ENCODE peak calls at places on chromosomes 6 and 20, in five cellular contexts. L, C, G, J and D are unnamed samples.

GRCh38 chr20:53918949-53919361 is 151.4 kb downstream of the BCAS1 start:
- DNase-seq in L (no peak), C (no peak), G (no peak), J (no peak), D (no peak)

GRCh38 chr6:107323133-107323785 is 136.1 kb downstream of the PDSS2 start:
- DNase-seq in L (peak), C (no peak), G (no peak), J (no peak), D (no peak)

GRCh38 chr6:22785036-22785435 is 215.7 kb downstream of the HDGFL1 start:
- DNase-seq in L (no peak), C (no peak), G (no peak), J (no peak), D (no peak)

GRCh38 chr20:36631651-36632050 is 14.3 kb downstream of the SLA2 start:
- DNase-seq in L (peak), C (no peak), G (no peak), J (no peak), D (no peak)

GRCh38 chr20:35907017-35907685 is 47.2 kb downstream of the SCAND1 start:
- DNase-seq in L (no peak), C (no peak), G (no peak), J (no peak), D (no peak)

GRCh38 chr6:131101911-131102680 is 33.2 kb upstream of the AKAP7 start:
- DNase-seq in L (no peak), C (no peak), G (no peak), J (no peak), D (no peak)

GRCh38 chr6:125224236-125224861 is 70.8 kb downstream of the TPD52L1 start:
- DNase-seq in L (peak), C (no peak), G (no peak), J (no peak), D (no peak)

GRCh38 chr6:7505196-7505699 is 36.2 kb upstream of the DSP start:
- DNase-seq in L (peak), C (peak), G (peak), J (no peak), D (no peak)

GRCh38 chr20:58751956-58752355 is 59.4 kb downstream of the NPEPL1 start:
- DNase-seq in L (no peak), C (no peak), G (no peak), J (no peak), D (no peak)

GRCh38 chr6:86856937-86857563 is 80.3 kb upstream of the HTR1E start:
- DNase-seq in L (peak), C (peak), G (peak), J (peak), D (peak)

GRCh38 chr20:58875541-58876134 is 23.1 kb downstream of the GNAS start:
- DNase-seq in L (no peak), C (peak), G (no peak), J (no peak), D (no peak)

DNA sequence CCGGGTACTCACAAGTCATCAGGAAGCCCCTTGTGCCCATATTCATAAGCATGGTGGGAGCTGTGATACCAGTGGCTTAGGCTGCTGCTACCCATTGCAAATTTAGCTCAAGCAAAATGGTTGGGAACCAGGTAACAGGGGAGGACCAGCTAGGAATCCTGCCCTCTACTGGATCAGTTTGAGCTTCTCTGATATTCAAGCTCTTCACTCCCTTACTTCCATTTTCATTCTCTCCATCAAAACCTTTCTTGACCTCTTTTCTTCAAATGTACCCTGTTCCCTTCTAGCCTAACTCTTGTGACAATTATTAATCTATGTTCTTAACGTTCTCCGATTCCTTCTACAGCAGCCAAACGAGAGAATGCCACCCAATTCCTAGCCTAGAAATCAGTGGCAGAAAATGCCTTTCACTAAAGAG is 9.7 kb downstream of the NOL7 start:
- DNase-seq in L (peak), C (peak), G (peak), J (peak), D (no peak)
- TF ChIP-seq CTCF in L (peak), C (peak), G (peak), J (peak), D (peak)

GRCh38 chr20:19668406-19668805 is 89.7 kb upstream of the RIN2 start:
- DNase-seq in L (no peak), C (no peak), G (no peak), J (no peak), D (no peak)

GRCh38 chr20:19672498-19672897 is 85.6 kb upstream of the RIN2 start:
- DNase-seq in L (no peak), C (no peak), G (no peak), J (no peak), D (no peak)

GRCh38 chr20:19676202-19676601 is 81.9 kb upstream of the RIN2 start:
- DNase-seq in L (no peak), C (no peak), G (no peak), J (no peak), D (no peak)

GRCh38 chr20:19673575-19673974 is 84.5 kb upstream of the RIN2 start:
- DNase-seq in L (no peak), C (peak), G (no peak), J (no peak), D (no peak)

DNA sequence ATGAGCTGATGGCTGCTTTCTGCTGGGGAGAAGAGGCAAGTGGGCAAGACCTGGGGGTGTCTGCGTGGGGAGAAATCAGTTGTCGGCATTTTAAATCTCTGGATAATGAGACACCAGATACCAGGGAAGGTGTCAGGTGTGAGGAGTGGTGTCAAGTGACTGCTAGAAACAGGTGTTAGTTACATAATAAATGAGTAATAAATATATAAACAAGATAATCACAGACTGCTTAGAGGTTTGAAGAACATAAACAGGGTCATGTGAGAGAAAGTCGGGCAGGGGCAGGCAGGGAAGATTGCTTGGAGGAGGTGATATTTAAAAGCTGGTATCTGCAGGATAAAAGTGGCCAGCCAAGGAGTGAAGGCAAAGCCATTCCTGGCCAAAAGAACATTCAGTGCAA is 87.2 kb upstream of the RIN2 start:
- DNase-seq in L (no peak), C (no peak), G (no peak), J (no peak), D (no peak)
- TF ChIP-seq CTCF in L (no peak), C (no peak), G (no peak), J (no peak), D (no peak)

GRCh38 chr6:31728767-31729514 is at the start of gene DDAH2:
- DNase-seq in L (no peak), C (no peak), G (no peak), J (no peak), D (no peak)
- TF ChIP-seq CTCF in L (peak), C (peak), G (peak), J (no peak), D (peak)

GRCh38 chr6:27178860-27179259 is 68.6 kb upstream of the PRSS16 start:
- DNase-seq in L (no peak), C (no peak), G (no peak), J (no peak), D (no peak)

GRCh38 chr6:27178001-27178730 is 69.3 kb upstream of the PRSS16 start:
- DNase-seq in L (peak), C (peak), G (peak), J (peak), D (peak)

GRCh38 chr6:27188885-27189418 is 58.5 kb upstream of the PRSS16 start:
- DNase-seq in L (peak), C (peak), G (peak), J (peak), D (no peak)

GRCh38 chr6:27188206-27188884 is 59.2 kb upstream of the PRSS16 start:
- DNase-seq in L (peak), C (peak), G (peak), J (peak), D (peak)

GRCh38 chr6:27183082-27183832 is 64.2 kb upstream of the PRSS16 start:
- DNase-seq in L (no peak), C (no peak), G (no peak), J (no peak), D (no peak)
- TF ChIP-seq CTCF in L (no peak), C (no peak), G (no peak), J (no peak), D (no peak)

GRCh38 chr20:55053389-55053788 is 578.0 kb downstream of the DOK5 start:
- DNase-seq in L (no peak), C (no peak), G (no peak), J (no peak), D (no peak)

GRCh38 chr20:55054443-55054842 is 579.0 kb downstream of the DOK5 start:
- DNase-seq in L (no peak), C (no peak), G (no peak), J (no peak), D (no peak)

GRCh38 chr20:55052464-55052863 is 577.1 kb downstream of the DOK5 start:
- DNase-seq in L (no peak), C (no peak), G (no peak), J (no peak), D (no peak)

GRCh38 chr20:55058938-55059337 is 583.5 kb downstream of the DOK5 start:
- DNase-seq in L (no peak), C (no peak), G (no peak), J (no peak), D (no peak)

DNA sequence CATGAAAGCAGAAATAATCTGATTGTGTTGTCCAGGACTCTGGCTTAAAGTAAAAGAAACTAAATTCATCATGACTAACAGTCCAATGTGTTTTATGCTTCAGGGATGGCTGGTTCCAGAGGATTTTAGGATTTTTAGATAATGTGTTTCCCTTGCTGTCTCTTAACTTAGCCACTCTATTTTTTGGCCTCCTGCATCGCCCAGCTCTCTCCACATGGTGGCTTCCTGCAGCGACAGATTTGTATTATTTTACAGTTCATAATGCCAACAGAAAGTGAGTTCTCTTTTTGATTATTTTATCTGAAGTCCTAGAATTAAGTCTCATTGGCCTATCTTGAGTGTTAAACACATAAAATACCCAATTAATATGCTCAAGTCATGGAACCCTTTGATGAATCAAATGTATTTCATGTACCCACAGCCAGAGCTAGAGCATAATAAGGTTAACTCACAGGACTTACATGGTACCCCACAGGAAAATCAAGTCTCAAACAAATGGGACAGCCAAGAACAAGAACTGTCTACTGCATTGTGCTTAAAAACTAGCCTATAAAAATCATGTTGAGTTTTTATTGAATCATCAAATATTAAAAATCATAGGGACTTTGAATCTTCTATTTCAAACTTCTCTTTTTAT is 582.5 kb downstream of the DOK5 start:
- DNase-seq in L (no peak), C (no peak), G (no peak), J (no peak), D (no peak)
- TF ChIP-seq CTCF in L (no peak), C (peak), G (no peak), J (no peak), D (peak)

DNA sequence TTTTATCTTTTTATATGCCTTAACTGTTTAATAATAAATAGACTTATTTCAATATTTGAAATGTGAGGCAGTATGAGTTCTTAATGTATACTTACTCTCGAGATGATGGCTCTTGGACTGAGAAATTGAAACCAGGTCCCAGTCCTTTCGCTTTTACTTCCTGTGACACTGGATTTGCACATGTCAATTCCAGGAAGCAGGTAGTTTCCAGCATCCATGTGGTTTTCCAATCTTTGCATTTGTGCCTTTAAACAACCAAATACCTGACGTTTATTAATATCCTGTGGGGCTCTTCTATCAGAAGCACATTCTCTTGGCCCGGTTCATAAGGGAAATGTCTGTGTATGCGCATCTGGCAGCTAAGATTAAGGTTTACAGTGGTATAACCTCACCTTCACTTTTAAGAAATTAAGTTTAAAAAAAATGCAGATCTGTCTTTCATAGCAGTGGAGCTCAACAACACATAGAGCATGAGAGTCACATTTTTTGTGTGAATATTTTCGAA is 13.1 kb downstream of the UTRN start:
- DNase-seq in L (no peak), C (no peak), G (no peak), J (no peak), D (no peak)
- TF ChIP-seq CTCF in L (no peak), C (no peak), G (no peak), J (no peak), D (no peak)

DNA sequence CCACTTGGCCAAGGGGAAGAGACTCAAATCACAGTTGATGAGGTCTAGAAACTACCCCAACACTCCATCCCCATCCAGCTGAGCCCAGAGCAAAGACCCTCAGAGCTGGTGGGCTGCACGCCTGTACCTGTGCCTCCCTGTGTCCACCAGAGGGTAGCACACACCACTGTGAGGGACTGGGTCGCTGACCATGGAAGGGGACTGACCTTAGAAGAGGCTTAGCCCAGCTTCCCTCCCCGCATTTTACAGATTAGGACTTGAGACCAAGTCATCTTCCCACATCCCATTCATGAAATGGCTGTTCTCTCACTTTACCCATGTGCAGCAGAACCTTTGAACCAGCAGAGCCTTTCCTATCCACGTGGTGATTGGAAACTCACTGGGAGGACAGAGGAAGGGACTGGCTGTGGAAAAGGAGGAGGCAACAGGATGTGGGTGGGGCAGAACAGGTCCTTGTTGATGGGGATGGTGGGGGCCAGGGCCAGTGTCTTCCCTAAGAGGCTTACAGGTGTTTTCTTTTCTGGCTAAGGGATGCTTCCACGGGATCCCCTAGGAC is 44.3 kb downstream of the CPXM1 start:
- DNase-seq in L (peak), C (peak), G (peak), J (peak), D (no peak)
- TF ChIP-seq CTCF in L (peak), C (peak), G (peak), J (peak), D (peak)

DNA sequence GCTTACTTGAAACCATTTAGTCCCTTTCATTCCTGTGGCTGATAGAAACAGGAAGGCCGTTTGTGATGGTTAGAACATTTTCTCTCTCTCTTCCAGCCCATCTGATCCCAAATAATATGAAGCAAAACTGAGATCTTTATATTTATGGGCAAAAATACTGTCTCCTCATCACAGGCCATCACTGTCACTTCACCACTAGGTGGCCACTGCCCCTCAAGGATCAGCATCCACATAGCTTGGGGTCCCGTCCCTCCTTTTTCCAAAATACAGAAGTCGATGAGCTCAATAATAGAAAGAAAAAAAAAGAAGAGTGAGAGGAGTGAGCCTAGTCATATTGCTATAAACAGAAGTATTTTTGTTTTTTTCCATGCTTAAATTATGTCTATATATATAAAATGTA is 46.4 kb upstream of the LAMP5 start:
- DNase-seq in L (no peak), C (no peak), G (no peak), J (peak), D (no peak)
- TF ChIP-seq CTCF in L (peak), C (no peak), G (peak), J (peak), D (peak)